ENCODE peak calls at places on chromosome 3, in nine cellular contexts. X, R, H, L, U, T, K, Z and D are unnamed samples. For H3K4me1, the result is how much of the 10 kb centered on the place peaks cover.

GRCh38 chr3:97673357-97673997 is 91.1 kb upstream of the ARL6 start:
- DNase-seq in X (no peak), R (no peak), H (no peak), L (no peak), U (no peak), T (no peak), K (no peak), Z (no peak), D (no peak)

GRCh38 chr3:105868450-105868744 is 415 bp downstream of the CBLB start:
- DNase-seq in X (peak), R (peak), H (peak), L (peak), U (peak), T (peak), K (no peak), Z (peak), D (peak)

GRCh38 chr3:106825962-106826605 is 551.2 kb upstream of the CCDC54 start:
- DNase-seq in X (no peak), R (no peak), H (no peak), L (no peak), U (peak), T (no peak), K (no peak), Z (no peak), D (no peak)

GRCh38 chr3:55899887-55900286 is 412.8 kb upstream of the WNT5A start:
- DNase-seq in X (no peak), R (no peak), H (no peak), L (peak), U (peak), T (peak), K (no peak), Z (no peak), D (no peak)

GRCh38 chr3:156477306-156477705 is 77.6 kb downstream of the SSR3 start:
- DNase-seq in X (no peak), R (no peak), H (no peak), L (no peak), U (peak), T (no peak), K (no peak), Z (no peak), D (peak)

GRCh38 chr3:150412599-150413069 is 4.5 kb downstream of the TSC22D2 start:
- DNase-seq in X (no peak), R (no peak), H (no peak), L (no peak), U (no peak), T (no peak), K (no peak), Z (no peak), D (no peak)

GRCh38 chr3:183490653-183491052 is 62.2 kb upstream of the MCF2L2 start:
- DNase-seq in X (no peak), R (no peak), H (no peak), L (no peak), U (peak), T (no peak), K (no peak), Z (no peak), D (no peak)

GRCh38 chr3:185640308-185640707 is 54.2 kb downstream of the SENP2 start:
- DNase-seq in X (no peak), R (no peak), H (no peak), L (no peak), U (no peak), T (no peak), K (no peak), Z (no peak), D (no peak)

GRCh38 chr3:71341721-71342120 is 241.8 kb downstream of the FOXP1 start:
- DNase-seq in X (no peak), R (no peak), H (no peak), L (no peak), U (no peak), T (no peak), K (no peak), Z (no peak), D (no peak)

GRCh38 chr3:115858995-115859807 is 235.9 kb downstream of the GAP43 start:
- DNase-seq in X (no peak), R (no peak), H (no peak), L (no peak), U (peak), T (no peak), K (no peak), Z (no peak), D (no peak)

GRCh38 chr3:112090899-112091586 is 4.9 kb downstream of the C3orf52 start:
- DNase-seq in X (no peak), R (no peak), H (no peak), L (peak), U (no peak), T (no peak), K (no peak), Z (no peak), D (no peak)

GRCh38 chr3:150370982-150371381 is 37.1 kb upstream of the TSC22D2 start:
- DNase-seq in X (no peak), R (no peak), H (no peak), L (no peak), U (no peak), T (no peak), K (no peak), Z (no peak), D (no peak)

GRCh38 chr3:194536883-194537637 is 50.3 kb upstream of the ATP13A3 start:
- DNase-seq in X (peak), R (peak), H (peak), L (peak), U (no peak), T (no peak), K (no peak), Z (peak), D (peak)

GRCh38 chr3:42667096-42667522 is 13.6 kb downstream of the ZBTB47 start:
- DNase-seq in X (no peak), R (no peak), H (peak), L (no peak), U (no peak), T (no peak), K (no peak), Z (no peak), D (peak)

GRCh38 chr3:190076138-190076537 is 44.6 kb downstream of the P3H2 start:
- DNase-seq in X (no peak), R (peak), H (no peak), L (no peak), U (no peak), T (no peak), K (no peak), Z (no peak), D (no peak)

GRCh38 chr3:195247086-195247862 is 23.7 kb downstream of the XXYLT1 start:
- DNase-seq in X (peak), R (no peak), H (peak), L (peak), U (no peak), T (no peak), K (no peak), Z (no peak), D (no peak)

GRCh38 chr3:72338082-72338941 is 509.9 kb downstream of the SHQ1 start:
- DNase-seq in X (no peak), R (no peak), H (no peak), L (no peak), U (no peak), T (peak), K (no peak), Z (no peak), D (no peak)

GRCh38 chr3:155064920-155065319 is 15.2 kb upstream of the MME start:
- DNase-seq in X (no peak), R (no peak), H (no peak), L (no peak), U (no peak), T (no peak), K (no peak), Z (no peak), D (no peak)

GRCh38 chr3:55897573-55898224 is 410.6 kb upstream of the WNT5A start:
- DNase-seq in X (no peak), R (no peak), H (no peak), L (peak), U (peak), T (no peak), K (no peak), Z (no peak), D (no peak)

GRCh38 chr3:59388555-59389280 is 338.9 kb upstream of the CFAP20DC start:
- DNase-seq in X (no peak), R (no peak), H (no peak), L (no peak), U (no peak), T (no peak), K (no peak), Z (no peak), D (no peak)

GRCh38 chr3:127925384-127925783 is 10.4 kb downstream of the KBTBD12 start:
- DNase-seq in X (no peak), R (no peak), H (no peak), L (no peak), U (no peak), T (no peak), K (no peak), Z (no peak), D (no peak)

GRCh38 chr3:36893137-36893557 is 51.7 kb downstream of the TRANK1 start:
- DNase-seq in X (no peak), R (peak), H (no peak), L (no peak), U (peak), T (no peak), K (peak), Z (no peak), D (no peak)

GRCh38 chr3:143118630-143119008 is 952 bp upstream of the CHST2 start:
- DNase-seq in X (no peak), R (no peak), H (no peak), L (no peak), U (peak), T (no peak), K (no peak), Z (no peak), D (no peak)

GRCh38 chr3:81549831-81550230 is 211.6 kb downstream of the GBE1 start:
- DNase-seq in X (no peak), R (no peak), H (no peak), L (no peak), U (no peak), T (no peak), K (no peak), Z (no peak), D (no peak)

GRCh38 chr3:81540787-81541186 is 220.7 kb downstream of the GBE1 start:
- DNase-seq in X (no peak), R (no peak), H (no peak), L (no peak), U (no peak), T (no peak), K (no peak), Z (no peak), D (no peak)

GRCh38 chr3:81545572-81545971 is 215.9 kb downstream of the GBE1 start:
- DNase-seq in X (no peak), R (no peak), H (no peak), L (no peak), U (no peak), T (no peak), K (no peak), Z (no peak), D (no peak)

GRCh38 chr3:81549388-81549787 is 212.1 kb downstream of the GBE1 start:
- DNase-seq in X (no peak), R (no peak), H (no peak), L (no peak), U (no peak), T (no peak), K (no peak), Z (no peak), D (no peak)

GRCh38 chr3:81544385-81544784 is 217.1 kb downstream of the GBE1 start:
- DNase-seq in X (no peak), R (no peak), H (no peak), L (no peak), U (no peak), T (no peak), K (no peak), Z (no peak), D (no peak)
- H3K4me1 ChIP-seq in X (under half), R (under half), H (under half), L (under half), U (under half), T (under half), K (under half), Z (under half), D (under half)

GRCh38 chr3:139559541-139559940 is 20.0 kb upstream of the RBP1 start:
- DNase-seq in X (no peak), R (no peak), H (no peak), L (no peak), U (no peak), T (no peak), K (no peak), Z (no peak), D (no peak)

GRCh38 chr3:139558351-139559170 is 19.0 kb upstream of the RBP1 start:
- DNase-seq in X (no peak), R (no peak), H (no peak), L (no peak), U (peak), T (no peak), K (no peak), Z (no peak), D (no peak)

GRCh38 chr3:139561428-139561827 is 21.9 kb upstream of the RBP1 start:
- DNase-seq in X (no peak), R (no peak), H (no peak), L (no peak), U (no peak), T (no peak), K (no peak), Z (no peak), D (no peak)

GRCh38 chr3:139564290-139564861 is 24.8 kb upstream of the RBP1 start:
- DNase-seq in X (no peak), R (no peak), H (no peak), L (no peak), U (peak), T (no peak), K (no peak), Z (no peak), D (no peak)

GRCh38 chr3:139561959-139562676 is 22.6 kb upstream of the RBP1 start:
- DNase-seq in X (no peak), R (peak), H (peak), L (peak), U (peak), T (peak), K (no peak), Z (no peak), D (peak)
- H3K4me1 ChIP-seq in X (under half), R (under half), H (under half), L (half or more), U (under half), T (under half), K (under half), Z (under half), D (under half)

DNA sequence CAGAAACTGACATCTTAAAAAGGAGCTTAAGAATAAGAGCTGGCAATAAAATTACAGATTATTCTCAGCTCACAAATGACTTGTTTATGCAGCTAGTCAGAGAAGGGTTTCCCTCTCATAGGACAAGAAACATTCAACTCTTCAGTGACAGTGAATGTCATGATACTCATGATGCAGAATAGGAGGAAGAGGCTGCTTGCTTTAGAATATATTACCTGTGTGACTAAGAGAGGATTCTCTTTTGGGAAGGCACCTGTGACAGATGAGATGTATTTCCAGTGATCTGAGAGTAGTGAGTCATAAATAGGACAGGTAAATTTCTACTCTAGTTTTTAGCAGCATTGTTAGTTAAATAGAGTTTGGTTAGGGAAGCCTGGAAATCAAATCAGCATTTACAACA is 39.9 kb downstream of the RASA2 start:
- DNase-seq in X (no peak), R (no peak), H (no peak), L (no peak), U (peak), T (no peak), K (no peak), Z (no peak), D (no peak)
- H3K4me1 ChIP-seq in X (under half), R (under half), H (under half), L (under half), U (under half), T (under half), K (half or more), Z (under half), D (under half)

GRCh38 chr3:43874290-43874689 is 183.6 kb downstream of the ABHD5 start:
- DNase-seq in X (no peak), R (no peak), H (no peak), L (no peak), U (no peak), T (no peak), K (no peak), Z (no peak), D (no peak)
- H3K4me1 ChIP-seq in X (under half), R (under half), H (under half), L (under half), U (under half), T (half or more), K (under half), Z (under half), D (under half)

GRCh38 chr3:43870844-43871626 is 180.3 kb downstream of the ABHD5 start:
- DNase-seq in X (no peak), R (no peak), H (no peak), L (no peak), U (no peak), T (no peak), K (no peak), Z (no peak), D (no peak)

GRCh38 chr3:43871627-43872245 is 181.0 kb downstream of the ABHD5 start:
- DNase-seq in X (no peak), R (peak), H (no peak), L (no peak), U (no peak), T (no peak), K (no peak), Z (no peak), D (no peak)

GRCh38 chr3:43870110-43870509 is 179.4 kb downstream of the ABHD5 start:
- DNase-seq in X (no peak), R (peak), H (no peak), L (peak), U (no peak), T (peak), K (no peak), Z (no peak), D (no peak)

GRCh38 chr3:43867673-43868072 is 176.9 kb downstream of the ABHD5 start:
- DNase-seq in X (no peak), R (peak), H (no peak), L (no peak), U (no peak), T (no peak), K (no peak), Z (peak), D (no peak)

GRCh38 chr3:43869491-43869890 is 178.8 kb downstream of the ABHD5 start:
- DNase-seq in X (no peak), R (no peak), H (no peak), L (no peak), U (no peak), T (no peak), K (no peak), Z (no peak), D (no peak)
- H3K4me1 ChIP-seq in X (under half), R (under half), H (under half), L (under half), U (under half), T (half or more), K (under half), Z (under half), D (under half)

GRCh38 chr3:134381836-134382442 is 7.7 kb upstream of the AMOTL2 start:
- DNase-seq in X (no peak), R (no peak), H (no peak), L (peak), U (peak), T (no peak), K (no peak), Z (no peak), D (no peak)

GRCh38 chr3:134380249-134380648 is 6.0 kb upstream of the AMOTL2 start:
- DNase-seq in X (no peak), R (no peak), H (no peak), L (no peak), U (no peak), T (no peak), K (no peak), Z (no peak), D (no peak)

GRCh38 chr3:134378818-134379217 is 4.6 kb upstream of the AMOTL2 start:
- DNase-seq in X (no peak), R (no peak), H (no peak), L (no peak), U (no peak), T (no peak), K (no peak), Z (no peak), D (no peak)

GRCh38 chr3:134378384-134378783 is 4.1 kb upstream of the AMOTL2 start:
- DNase-seq in X (no peak), R (peak), H (no peak), L (peak), U (peak), T (no peak), K (peak), Z (no peak), D (peak)

GRCh38 chr3:134381048-134381447 is 6.8 kb upstream of the AMOTL2 start:
- DNase-seq in X (no peak), R (no peak), H (no peak), L (no peak), U (no peak), T (no peak), K (no peak), Z (no peak), D (no peak)
- H3K4me1 ChIP-seq in X (under half), R (under half), H (under half), L (under half), U (under half), T (under half), K (under half), Z (under half), D (under half)

DNA sequence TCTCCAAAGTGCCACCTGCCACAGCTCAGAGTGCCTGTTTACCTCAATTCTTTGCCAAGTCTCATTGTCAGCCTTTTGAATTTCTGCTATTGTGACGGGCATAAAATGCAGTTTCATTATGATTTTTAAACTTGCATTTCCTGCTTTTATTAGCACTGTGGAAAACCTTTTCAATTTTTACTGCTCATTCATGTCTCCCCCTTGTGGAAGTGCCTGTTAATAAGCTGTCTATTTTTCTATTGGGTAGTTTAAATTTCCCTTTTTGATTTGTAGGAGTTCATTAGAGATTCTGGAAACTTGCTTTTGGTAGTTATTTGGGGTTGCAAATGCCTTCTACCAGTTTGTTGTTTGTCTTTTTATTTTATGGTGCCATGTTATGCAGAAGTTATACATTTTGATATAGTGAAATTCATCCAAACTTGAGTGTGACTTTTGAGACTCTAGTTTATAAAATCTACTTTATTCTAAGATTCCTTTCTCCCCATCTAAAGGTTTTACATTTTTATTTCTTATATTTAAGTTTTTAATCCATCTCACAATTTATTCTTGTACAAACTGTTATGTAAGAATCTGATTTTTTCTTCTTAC is 53.9 kb upstream of the FRMD4B start:
- DNase-seq in X (no peak), R (no peak), H (no peak), L (no peak), U (peak), T (no peak), K (peak), Z (no peak), D (no peak)
- H3K4me1 ChIP-seq in X (under half), R (under half), H (under half), L (under half), U (under half), T (under half), K (under half), Z (under half), D (under half)

GRCh38 chr3:109851854-109852253 is 514.5 kb upstream of the DPPA4 start:
- DNase-seq in X (no peak), R (no peak), H (no peak), L (no peak), U (no peak), T (no peak), K (peak), Z (no peak), D (no peak)
- H3K4me1 ChIP-seq in X (under half), R (under half), H (under half), L (under half), U (under half), T (under half), K (under half), Z (under half), D (under half)